ENCODE peak calls at places on chromosomes 7 and 10, in eight cellular contexts. Y, D, G, E, T, K, O and U are unnamed samples.
A peak's percentile ranks its signal among the peaks of the same experiment; 100 is the strongest.

GRCh38 chr10:71246591-71247143 is 34.3 kb downstream of the UNC5B start:
- DNase-seq in Y (no peak), D (no peak), G (peak; percentile 11), E (no peak), T (no peak), K (no peak), O (no peak), U (peak; percentile 31)

GRCh38 chr10:91032614-91033248 is 111.8 kb upstream of the ANKRD1 start:
- DNase-seq in Y (no peak), D (no peak), G (no peak), E (no peak), T (no peak), K (no peak), O (no peak), U (no peak)

GRCh38 chr7:151376218-151376902 is 33.5 kb downstream of the WDR86 start:
- DNase-seq in Y (no peak), D (no peak), G (no peak), E (no peak), T (peak; percentile 42), K (no peak), O (peak; percentile 20), U (no peak)

GRCh38 chr7:157194948-157195347 is 56.2 kb downstream of the UBE3C start:
- DNase-seq in Y (no peak), D (no peak), G (no peak), E (no peak), T (no peak), K (peak; percentile 1), O (no peak), U (no peak)

GRCh38 chr7:341841-342638 is 52.1 kb downstream of the FOXL3 start:
- DNase-seq in Y (no peak), D (no peak), G (no peak), E (no peak), T (no peak), K (no peak), O (no peak), U (no peak)

GRCh38 chr7:135853499-135853898 is 104.9 kb upstream of the FAM180A start:
- DNase-seq in Y (no peak), D (no peak), G (no peak), E (peak; percentile 17), T (no peak), K (peak; percentile 78), O (no peak), U (peak; percentile 37)

GRCh38 chr10:19971343-19971742 is 155.1 kb downstream of the PLXDC2 start:
- DNase-seq in Y (no peak), D (no peak), G (no peak), E (no peak), T (no peak), K (no peak), O (no peak), U (no peak)

GRCh38 chr7:139875821-139876241 is 46.8 kb downstream of the TBXAS1 start:
- DNase-seq in Y (no peak), D (no peak), G (no peak), E (no peak), T (peak; percentile 82), K (no peak), O (no peak), U (peak; percentile 14)

GRCh38 chr10:102781921-102782542 is 38.3 kb downstream of the WBP1L start:
- DNase-seq in Y (no peak), D (no peak), G (peak; percentile 61), E (peak; percentile 48), T (no peak), K (peak; percentile 72), O (no peak), U (no peak)

GRCh38 chr7:21450876-21451275 is 23.0 kb downstream of the SP4 start:
- DNase-seq in Y (no peak), D (no peak), G (no peak), E (no peak), T (no peak), K (no peak), O (no peak), U (no peak)

GRCh38 chr10:34364253-34365037 is 450.7 kb downstream of the PARD3 start:
- DNase-seq in Y (no peak), D (no peak), G (no peak), E (peak; percentile 15), T (no peak), K (peak; percentile 8), O (no peak), U (peak; percentile 44)

GRCh38 chr7:158527495-158527894 is 60.1 kb downstream of the PTPRN2 start:
- DNase-seq in Y (no peak), D (no peak), G (no peak), E (no peak), T (no peak), K (no peak), O (no peak), U (no peak)

GRCh38 chr10:25753776-25754175 is 180.3 kb upstream of the MYO3A start:
- DNase-seq in Y (no peak), D (no peak), G (no peak), E (no peak), T (no peak), K (peak; percentile 73), O (no peak), U (no peak)

GRCh38 chr7:21902240-21902639 is 43.5 kb downstream of the CDCA7L start:
- DNase-seq in Y (no peak), D (no peak), G (peak; percentile 45), E (peak; percentile 33), T (no peak), K (peak; percentile 36), O (no peak), U (no peak)

GRCh38 chr10:58027431-58027830 is 240.3 kb downstream of the IPMK start:
- DNase-seq in Y (no peak), D (no peak), G (no peak), E (no peak), T (no peak), K (peak; percentile 38), O (no peak), U (no peak)

GRCh38 chr7:76310102-76310957 is 7.9 kb downstream of the HSPB1 start:
- DNase-seq in Y (no peak), D (no peak), G (peak; percentile 48), E (no peak), T (no peak), K (no peak), O (no peak), U (no peak)

GRCh38 chr7:156493942-156494341 is 146.6 kb upstream of the RNF32 start:
- DNase-seq in Y (no peak), D (no peak), G (peak; percentile 1), E (no peak), T (no peak), K (peak; percentile 12), O (no peak), U (no peak)

GRCh38 chr7:3712841-3713240 is 411.8 kb downstream of the SDK1 start:
- DNase-seq in Y (no peak), D (no peak), G (no peak), E (no peak), T (no peak), K (no peak), O (no peak), U (no peak)

GRCh38 chr7:22189741-22190140 is 167.2 kb downstream of the RAPGEF5 start:
- DNase-seq in Y (no peak), D (no peak), G (no peak), E (no peak), T (no peak), K (no peak), O (no peak), U (no peak)

GRCh38 chr7:134804351-134804750 is 24.9 kb downstream of the CALD1 start:
- DNase-seq in Y (no peak), D (no peak), G (peak; percentile 61), E (peak; percentile 45), T (no peak), K (peak; percentile 67), O (no peak), U (no peak)

GRCh38 chr10:78510566-78511323 is 477.1 kb downstream of the RPS24 start:
- DNase-seq in Y (no peak), D (no peak), G (no peak), E (peak; percentile 16), T (no peak), K (no peak), O (no peak), U (peak; percentile 19)

GRCh38 chr7:85186083-85186520 is 754 bp downstream of the SEMA3D start:
- DNase-seq in Y (no peak), D (peak; percentile 42), G (peak; percentile 75), E (peak; percentile 55), T (no peak), K (peak; percentile 59), O (peak; percentile 10), U (peak; percentile 30)

GRCh38 chr7:80563561-80564327 is 51.9 kb upstream of the GNAT3 start:
- DNase-seq in Y (no peak), D (no peak), G (no peak), E (no peak), T (no peak), K (no peak), O (no peak), U (no peak)

GRCh38 chr10:71378341-71379117 is 18.2 kb upstream of the CDH23 start:
- DNase-seq in Y (no peak), D (no peak), G (no peak), E (no peak), T (no peak), K (no peak), O (no peak), U (no peak)

GRCh38 chr7:1957471-1958225 is 275.1 kb downstream of the MAD1L1 start:
- DNase-seq in Y (no peak), D (no peak), G (no peak), E (no peak), T (no peak), K (no peak), O (no peak), U (no peak)

GRCh38 chr7:102856036-102856435 is 56.8 kb upstream of the LRRC17 start:
- DNase-seq in Y (no peak), D (no peak), G (no peak), E (peak; percentile 43), T (no peak), K (no peak), O (no peak), U (no peak)

GRCh38 chr7:141993354-141993753 is 2.3 kb upstream of the MGAM start:
- DNase-seq in Y (no peak), D (no peak), G (no peak), E (no peak), T (no peak), K (no peak), O (no peak), U (no peak)

GRCh38 chr7:154879629-154880028 is 123.3 kb downstream of the PAXIP1 start:
- DNase-seq in Y (no peak), D (no peak), G (no peak), E (no peak), T (no peak), K (no peak), O (no peak), U (no peak)

GRCh38 chr7:127594490-127594889 is 954 bp downstream of the FSCN3 start:
- DNase-seq in Y (no peak), D (no peak), G (no peak), E (no peak), T (no peak), K (no peak), O (no peak), U (no peak)

GRCh38 chr10:57955076-57955475 is 312.6 kb downstream of the IPMK start:
- DNase-seq in Y (no peak), D (no peak), G (peak; percentile 48), E (peak; percentile 11), T (no peak), K (peak; percentile 80), O (no peak), U (no peak)

GRCh38 chr7:25009271-25009670 is 29.3 kb upstream of the OSBPL3 start:
- DNase-seq in Y (no peak), D (no peak), G (peak; percentile 87), E (peak; percentile 81), T (no peak), K (peak; percentile 98), O (no peak), U (no peak)

GRCh38 chr7:80088705-80089104 is 45.9 kb upstream of the GNAI1 start:
- DNase-seq in Y (no peak), D (no peak), G (peak; percentile 75), E (no peak), T (no peak), K (peak; percentile 16), O (no peak), U (no peak)

GRCh38 chr7:101527844-101528667 is 101.0 kb downstream of the MYL10 start:
- DNase-seq in Y (no peak), D (no peak), G (peak; percentile 68), E (no peak), T (no peak), K (peak; percentile 34), O (no peak), U (no peak)

GRCh38 chr7:18770154-18770807 is 274.7 kb downstream of the HDAC9 start:
- DNase-seq in Y (no peak), D (no peak), G (peak; percentile 75), E (peak; percentile 51), T (no peak), K (peak; percentile 89), O (no peak), U (no peak)